ENCODE peak calls at places on chromosomes 7 and 10, in ten cellular contexts. D, R, P, X, E, W, I, B, N and V are unnamed samples. For H3K9me3 and H3K4me1, the result is how much of the 10 kb centered on the place peaks cover.

GRCh38 chr10:44399478-44400451 is 14.9 kb upstream of the CXCL12 start:
- DNase-seq in D (no peak), R (no peak), P (no peak), X (no peak), E (no peak), W (no peak), I (no peak), B (no peak), N (no peak), V (no peak)

GRCh38 chr10:88033793-88034192 is 170.4 kb downstream of the PTEN start:
- DNase-seq in D (no peak), R (no peak), P (no peak), X (no peak), E (no peak), W (no peak), I (no peak), B (no peak), N (no peak), V (no peak)

GRCh38 chr7:69564454-69565417 is 33.5 kb upstream of the AUTS2 start:
- DNase-seq in D (no peak), R (no peak), P (no peak), X (no peak), E (peak), W (peak), I (no peak), B (no peak), N (peak), V (no peak)

GRCh38 chr7:154425326-154425725 is 373.1 kb downstream of the DPP6 start:
- DNase-seq in D (no peak), R (no peak), P (no peak), X (no peak), E (no peak), W (no peak), I (no peak), B (no peak), N (no peak), V (no peak)

GRCh38 chr10:123517901-123518300 is 148.3 kb upstream of the GPR26 start:
- DNase-seq in D (no peak), R (no peak), P (no peak), X (no peak), E (no peak), W (no peak), I (no peak), B (no peak), N (no peak), V (no peak)

GRCh38 chr10:70341016-70341415 is 41.4 kb downstream of the LRRC20 start:
- DNase-seq in D (no peak), R (no peak), P (no peak), X (no peak), E (no peak), W (no peak), I (no peak), B (no peak), N (no peak), V (no peak)

GRCh38 chr10:21329995-21330627 is 195.4 kb downstream of the SKIDA1 start:
- DNase-seq in D (peak), R (no peak), P (peak), X (no peak), E (no peak), W (no peak), I (peak), B (peak), N (no peak), V (no peak)

GRCh38 chr10:103599211-103599610 is 105.7 kb downstream of the NEURL1 start:
- DNase-seq in D (no peak), R (no peak), P (no peak), X (peak), E (no peak), W (no peak), I (no peak), B (no peak), N (no peak), V (no peak)

GRCh38 chr7:155972247-155972646 is 160.0 kb upstream of the SHH start:
- DNase-seq in D (no peak), R (no peak), P (no peak), X (no peak), E (no peak), W (no peak), I (no peak), B (no peak), N (no peak), V (no peak)

GRCh38 chr10:127690176-127690575 is 46.8 kb upstream of the FOXI2 start:
- DNase-seq in D (no peak), R (no peak), P (no peak), X (no peak), E (no peak), W (no peak), I (no peak), B (no peak), N (no peak), V (no peak)

GRCh38 chr10:48448796-48449195 is 142.3 kb downstream of the MAPK8 start:
- DNase-seq in D (no peak), R (no peak), P (peak), X (no peak), E (no peak), W (no peak), I (no peak), B (no peak), N (no peak), V (no peak)

GRCh38 chr7:45660901-45661211 is 86.7 kb downstream of the ADCY1 start:
- DNase-seq in D (no peak), R (no peak), P (no peak), X (no peak), E (no peak), W (peak), I (no peak), B (no peak), N (no peak), V (no peak)

GRCh38 chr7:51325231-51325630 is 8.6 kb upstream of the COBL start:
- DNase-seq in D (no peak), R (no peak), P (no peak), X (no peak), E (no peak), W (no peak), I (no peak), B (no peak), N (no peak), V (no peak)

GRCh38 chr10:102267748-102268147 is 22.4 kb downstream of the GBF1 start:
- DNase-seq in D (no peak), R (no peak), P (peak), X (no peak), E (no peak), W (no peak), I (no peak), B (no peak), N (no peak), V (no peak)

GRCh38 chr10:119246862-119247549 is 39.6 kb downstream of the GRK5 start:
- DNase-seq in D (no peak), R (no peak), P (peak), X (peak), E (no peak), W (no peak), I (no peak), B (no peak), N (no peak), V (no peak)

GRCh38 chr10:79285315-79286185 is 61.7 kb upstream of the PPIF start:
- DNase-seq in D (no peak), R (no peak), P (no peak), X (no peak), E (no peak), W (no peak), I (no peak), B (no peak), N (no peak), V (no peak)

GRCh38 chr10:49036638-49037037 is 78.7 kb downstream of the VSTM4 start:
- DNase-seq in D (no peak), R (no peak), P (no peak), X (no peak), E (no peak), W (no peak), I (no peak), B (no peak), N (no peak), V (no peak)

GRCh38 chr7:40733111-40733510 is 598.3 kb downstream of the SUGCT start:
- DNase-seq in D (no peak), R (no peak), P (no peak), X (no peak), E (no peak), W (no peak), I (no peak), B (peak), N (peak), V (no peak)

GRCh38 chr7:50976064-50976463 is 193.4 kb upstream of the GRB10 start:
- DNase-seq in D (no peak), R (no peak), P (no peak), X (no peak), E (no peak), W (no peak), I (no peak), B (no peak), N (no peak), V (no peak)

GRCh38 chr10:78255796-78256638 is 222.4 kb downstream of the RPS24 start:
- DNase-seq in D (peak), R (peak), P (peak), X (peak), E (peak), W (no peak), I (peak), B (peak), N (no peak), V (no peak)

GRCh38 chr7:84985073-84985784 is 201.6 kb downstream of the SEMA3D start:
- DNase-seq in D (no peak), R (no peak), P (peak), X (no peak), E (no peak), W (no peak), I (no peak), B (no peak), N (no peak), V (no peak)

GRCh38 chr7:150972094-150972493 is 6.0 kb downstream of the KCNH2 start:
- DNase-seq in D (no peak), R (peak), P (peak), X (no peak), E (no peak), W (no peak), I (no peak), B (no peak), N (peak), V (peak)

DNA sequence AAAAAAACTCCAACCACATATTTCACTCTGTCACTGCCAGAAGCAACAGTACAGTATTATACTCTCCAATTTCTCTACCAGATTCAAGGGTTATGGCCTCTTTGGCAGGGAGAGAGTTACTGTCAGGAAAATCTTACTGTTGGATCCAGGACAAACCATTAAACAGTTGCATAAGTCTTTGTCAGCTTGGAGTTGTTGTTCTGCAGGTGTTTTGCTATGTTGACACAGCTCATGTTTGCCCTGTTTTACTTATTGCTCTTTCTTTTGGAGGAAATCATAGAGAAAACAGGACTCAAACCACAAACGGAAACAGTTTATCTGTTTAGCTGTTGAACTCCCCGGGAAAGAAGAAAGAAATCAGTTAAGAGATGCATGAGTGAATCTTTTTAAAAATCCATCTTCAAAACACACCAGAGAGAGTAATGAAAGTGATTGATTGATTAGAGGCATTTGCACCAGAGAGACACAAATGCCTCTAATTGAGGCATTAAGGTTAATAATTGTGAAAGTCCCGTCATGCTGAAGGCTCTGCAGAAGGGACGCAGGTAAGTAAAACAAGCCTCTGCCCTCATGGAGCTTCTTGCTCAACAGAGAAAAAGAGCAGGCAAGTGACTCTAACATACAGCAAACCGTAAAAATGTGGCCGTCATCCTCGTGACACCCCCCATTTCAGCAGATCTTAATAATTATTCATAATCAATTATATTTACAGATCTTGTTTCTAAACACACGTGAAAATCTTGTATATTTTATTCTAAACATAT is 38.7 kb upstream of the ARHGAP21 start:
- DNase-seq in D (no peak), R (no peak), P (no peak), X (no peak), E (no peak), W (no peak), I (no peak), B (no peak), N (no peak), V (no peak)
- H3K9me3 ChIP-seq in D (under half), R (under half), P (under half), X (under half), E (under half), W (under half), I (under half), B (under half), N (under half), V (under half)

GRCh38 chr10:74292871-74293427 is 141.9 kb downstream of the ADK start:
- DNase-seq in D (peak), R (no peak), P (peak), X (no peak), E (peak), W (no peak), I (no peak), B (no peak), N (no peak), V (no peak)

GRCh38 chr10:74300651-74301050 is 149.6 kb downstream of the ADK start:
- DNase-seq in D (no peak), R (no peak), P (no peak), X (no peak), E (no peak), W (no peak), I (no peak), B (no peak), N (no peak), V (no peak)

GRCh38 chr10:74293686-74294365 is 142.8 kb downstream of the ADK start:
- DNase-seq in D (no peak), R (no peak), P (peak), X (no peak), E (peak), W (no peak), I (no peak), B (peak), N (no peak), V (no peak)

GRCh38 chr10:74297389-74298080 is 146.5 kb downstream of the ADK start:
- DNase-seq in D (no peak), R (no peak), P (no peak), X (no peak), E (no peak), W (no peak), I (no peak), B (no peak), N (no peak), V (no peak)
- H3K4me1 ChIP-seq in D (under half), R (under half), P (under half), X (under half), E (under half), W (under half), I (under half), B (under half), N (under half), V (under half)

GRCh38 chr7:70812511-70812910 is 319.4 kb upstream of the GALNT17 start:
- DNase-seq in D (no peak), R (no peak), P (no peak), X (no peak), E (no peak), W (no peak), I (no peak), B (no peak), N (no peak), V (no peak)
- TF ChIP-seq CTCF in D (no peak), R (no peak), P (peak), X (no peak), E (no peak), W (no peak), I (peak), B (no peak), N (peak), V (no peak)

DNA sequence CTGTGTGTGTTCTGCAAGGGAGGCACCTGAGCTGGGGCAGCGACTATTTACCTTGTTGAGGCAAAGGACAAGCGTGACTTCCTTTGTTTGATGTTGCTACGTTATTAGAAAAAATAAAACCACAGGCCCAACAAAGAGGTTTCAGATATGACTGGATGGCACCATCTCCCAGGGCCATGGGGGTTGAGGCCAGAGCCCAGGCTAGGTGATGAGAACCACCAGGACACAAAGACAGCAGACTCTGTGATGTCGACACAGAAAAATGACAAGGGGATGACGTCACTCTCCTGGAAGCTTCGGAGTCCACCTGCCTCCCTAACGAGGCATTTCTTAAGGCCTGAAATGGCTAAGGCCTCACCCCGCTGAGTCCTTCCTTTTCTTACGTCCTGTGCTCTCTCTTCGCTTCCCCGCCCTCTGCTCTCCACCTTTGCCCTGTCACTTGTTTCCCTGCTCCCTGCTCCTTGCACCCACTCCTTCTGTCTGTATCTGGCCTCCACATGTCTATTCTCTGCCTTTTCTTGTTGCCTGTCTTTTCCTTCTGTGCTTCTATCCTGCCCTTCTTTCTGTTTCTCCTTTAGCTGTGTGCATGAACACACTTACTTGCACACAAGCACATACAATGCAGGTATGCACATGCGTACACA is 82.9 kb upstream of the ADRB1 start:
- DNase-seq in D (no peak), R (peak), P (no peak), X (no peak), E (no peak), W (peak), I (peak), B (peak), N (no peak), V (peak)
- H3K9me3 ChIP-seq in D (under half), R (under half), P (under half), X (under half), E (under half), W (under half), I (under half), B (under half), N (under half), V (under half)